ENCODE peak calls at places on chromosomes 5 and 9, in seven cellular contexts. J, O, V, L, B, P and R are unnamed samples.

GRCh38 chr5:71810023-71810422 is 90.9 kb downstream of the CARTPT start:
- DNase-seq in L (no peak), O (no peak), P (no peak), V (no peak), B (no peak), J (no peak), R (no peak)

GRCh38 chr9:116144555-116144954 is 9.0 kb upstream of the PAPPA start:
- DNase-seq in V (no peak), P (no peak), L (no peak), B (no peak), J (no peak), O (no peak), R (no peak)

GRCh38 chr5:6656680-6657079 is 23.4 kb downstream of the SRD5A1 start:
- DNase-seq in B (no peak), O (no peak), P (no peak), L (no peak), J (no peak), V (no peak), R (no peak)

GRCh38 chr5:57741326-57741725 is 258.7 kb upstream of the ACTBL2 start:
- DNase-seq in L (no peak), B (no peak), P (no peak), O (no peak), J (no peak), V (no peak), R (no peak)

GRCh38 chr9:105355810-105356209 is 92.0 kb upstream of the FSD1L start:
- DNase-seq in B (peak), J (no peak), L (no peak), P (no peak), V (no peak), O (no peak), R (no peak)

GRCh38 chr5:96433066-96433447 is at the start of gene PCSK1:
- DNase-seq in O (no peak), B (no peak), L (no peak), J (no peak), V (no peak), P (no peak), R (no peak)

GRCh38 chr5:67620386-67621039 is 423.9 kb upstream of the CD180 start:
- DNase-seq in B (no peak), P (no peak), L (no peak), V (no peak), J (no peak), O (no peak), R (no peak)

GRCh38 chr5:94217216-94217615 is 401.2 kb downstream of the KIAA0825 start:
- DNase-seq in P (peak), L (no peak), B (no peak), J (no peak), O (no peak), V (no peak), R (no peak)

GRCh38 chr9:116423149-116423548 is 264.0 kb upstream of the TRIM32 start:
- DNase-seq in O (no peak), L (no peak), V (no peak), P (no peak), B (no peak), J (no peak), R (no peak)

GRCh38 chr5:115932991-115933390 is 29.3 kb upstream of the LVRN start:
- DNase-seq in P (peak), L (no peak), B (no peak), O (no peak), J (no peak), V (no peak), R (no peak)

GRCh38 chr9:121852646-121853616 is 201.5 kb downstream of the DAB2IP start:
- DNase-seq in L (no peak), B (no peak), O (no peak), P (no peak), V (peak), J (no peak), R (no peak)

GRCh38 chr9:135379540-135380267 is 99.9 kb upstream of the PPP1R26 start:
- DNase-seq in O (no peak), V (no peak), P (no peak), J (no peak), L (no peak), B (no peak), R (no peak)

GRCh38 chr9:131278421-131279111 is 2.3 kb upstream of the FAM78A start:
- DNase-seq in P (no peak), L (no peak), V (no peak), J (peak), O (no peak), B (peak), R (no peak)

GRCh38 chr9:104788251-104788650 is 24.3 kb downstream of the NIPSNAP3B start:
- DNase-seq in B (no peak), P (no peak), O (no peak), L (no peak), J (no peak), V (no peak), R (no peak)